ENCODE peak calls at places on chromosomes 5 and 9, in four cellular contexts. B, C, J and Q are unnamed samples. For H3K27me3 and H3K4me1, the result is how much of the 10 kb centered on the place peaks cover.

GRCh38 chr9:79974806-79975422 is 403.1 kb downstream of the TLE4 start:
- DNase-seq in B (peak), J (peak), C (no peak), Q (no peak)

GRCh38 chr5:138330813-138331448 is 673 bp downstream of the CDC25C start:
- DNase-seq in C (no peak), J (peak), B (no peak), Q (no peak)

GRCh38 chr9:134895849-134896833 is 15.5 kb downstream of the FCN2 start:
- DNase-seq in C (peak), B (no peak), J (no peak), Q (peak)

GRCh38 chr5:90193185-90193822 is 216.3 kb downstream of the CETN3 start:
- DNase-seq in J (no peak), C (no peak), B (no peak), Q (no peak)

GRCh38 chr5:55724276-55724675 is 12.2 kb upstream of the SLC38A9 start:
- DNase-seq in C (no peak), B (no peak), J (no peak), Q (no peak)

GRCh38 chr9:27125030-27125429 is 16.0 kb downstream of the TEK start:
- DNase-seq in B (no peak), J (no peak), C (no peak), Q (peak)

GRCh38 chr5:79448336-79448735 is 65.6 kb downstream of the HOMER1 start:
- DNase-seq in J (no peak), C (no peak), B (no peak), Q (no peak)

GRCh38 chr9:76793784-76794431 is 29.7 kb downstream of the PCA3 start:
- DNase-seq in C (no peak), J (no peak), B (peak), Q (no peak)

GRCh38 chr5:164053123-164053522 is 547.7 kb downstream of the MAT2B start:
- DNase-seq in J (no peak), C (no peak), B (no peak), Q (no peak)

GRCh38 chr9:104074876-104075275 is 19.2 kb upstream of the SMC2 start:
- DNase-seq in C (no peak), J (no peak), B (no peak), Q (no peak)

GRCh38 chr9:129063061-129063460 is 17.9 kb upstream of the DOLPP1 start:
- DNase-seq in B (no peak), J (no peak), C (no peak), Q (no peak)

GRCh38 chr9:127437497-127438264 is 13.5 kb downstream of the ZNF79 start:
- DNase-seq in B (no peak), J (peak), C (no peak), Q (no peak)

GRCh38 chr9:34958411-34958982 is 412 bp downstream of the PHF24 start:
- DNase-seq in C (no peak), J (no peak), B (no peak), Q (no peak)

GRCh38 chr9:34957492-34958410 is at the start of gene PHF24:
- DNase-seq in J (peak), C (no peak), B (peak), Q (no peak)

GRCh38 chr9:34961574-34962480 is 3.7 kb downstream of the PHF24 start:
- DNase-seq in J (peak), B (no peak), C (no peak), Q (no peak)

GRCh38 chr9:34954225-34954624 is 3.9 kb upstream of the PHF24 start:
- DNase-seq in B (no peak), C (no peak), J (no peak), Q (no peak)

DNA sequence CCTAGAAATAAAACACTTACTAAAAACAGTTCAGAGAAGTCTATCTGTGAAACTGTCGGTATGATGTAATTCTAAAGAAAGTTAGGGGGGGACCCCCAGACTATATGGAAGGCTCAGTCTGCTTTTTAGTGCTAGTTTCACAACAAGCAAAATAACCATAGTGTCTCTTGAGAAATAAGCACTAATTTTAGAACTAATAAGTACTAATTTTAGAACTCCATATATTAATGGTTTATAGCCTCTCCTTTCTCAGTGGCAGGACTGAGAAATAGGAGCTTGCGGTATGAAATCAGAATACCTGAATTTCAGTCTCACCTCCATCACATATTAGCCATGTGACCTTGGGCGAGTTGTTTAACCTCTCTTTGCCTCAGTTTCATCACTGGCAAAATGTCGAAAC is 1.4 kb upstream of the PHF24 start:
- DNase-seq in B (no peak), J (no peak), C (no peak), Q (no peak)
- H3K27me3 ChIP-seq in B (under half), J (half or more), C (under half), Q (under half)

GRCh38 chr5:172844577-172844838 is 10.5 kb downstream of the ERGIC1 start:
- DNase-seq in B (no peak), C (no peak), J (no peak), Q (no peak)

GRCh38 chr5:172848419-172848818 is 14.4 kb downstream of the ERGIC1 start:
- DNase-seq in J (no peak), C (no peak), B (no peak), Q (no peak)

GRCh38 chr5:172846249-172846648 is 12.2 kb downstream of the ERGIC1 start:
- DNase-seq in B (no peak), C (no peak), J (no peak), Q (no peak)

GRCh38 chr5:172845190-172845975 is 11.3 kb downstream of the ERGIC1 start:
- DNase-seq in C (no peak), J (no peak), B (no peak), Q (no peak)

GRCh38 chr5:172846677-172847076 is 12.6 kb downstream of the ERGIC1 start:
- DNase-seq in C (no peak), J (no peak), B (no peak), Q (no peak)
- H3K4me1 ChIP-seq in C (under half), J (under half), B (half or more), Q (under half)

GRCh38 chr9:19136129-19136528 is 8.8 kb upstream of the PLIN2 start:
- DNase-seq in B (no peak), C (no peak), J (peak), Q (no peak)

GRCh38 chr9:19133549-19134345 is 6.5 kb upstream of the PLIN2 start:
- DNase-seq in C (no peak), B (no peak), J (no peak), Q (no peak)

GRCh38 chr9:19127881-19128719 is 808 bp upstream of the PLIN2 start:
- DNase-seq in B (peak), C (no peak), J (peak), Q (peak)

GRCh38 chr9:19130436-19130835 is 3.1 kb upstream of the PLIN2 start:
- DNase-seq in J (peak), B (no peak), C (no peak), Q (no peak)
- H3K27me3 ChIP-seq in J (half or more), B (under half), C (under half), Q (under half)

GRCh38 chr5:143398451-143399237 is 4.8 kb downstream of the NR3C1 start:
- DNase-seq in B (no peak), C (no peak), J (no peak), Q (no peak)

GRCh38 chr5:143398053-143398355 is 5.5 kb downstream of the NR3C1 start:
- DNase-seq in J (no peak), B (no peak), C (no peak), Q (no peak)

GRCh38 chr5:143395638-143396352 is 7.7 kb downstream of the NR3C1 start:
- DNase-seq in B (no peak), J (no peak), C (no peak), Q (no peak)

GRCh38 chr5:143396353-143396940 is 7.0 kb downstream of the NR3C1 start:
- DNase-seq in C (no peak), J (no peak), B (no peak), Q (no peak)

DNA sequence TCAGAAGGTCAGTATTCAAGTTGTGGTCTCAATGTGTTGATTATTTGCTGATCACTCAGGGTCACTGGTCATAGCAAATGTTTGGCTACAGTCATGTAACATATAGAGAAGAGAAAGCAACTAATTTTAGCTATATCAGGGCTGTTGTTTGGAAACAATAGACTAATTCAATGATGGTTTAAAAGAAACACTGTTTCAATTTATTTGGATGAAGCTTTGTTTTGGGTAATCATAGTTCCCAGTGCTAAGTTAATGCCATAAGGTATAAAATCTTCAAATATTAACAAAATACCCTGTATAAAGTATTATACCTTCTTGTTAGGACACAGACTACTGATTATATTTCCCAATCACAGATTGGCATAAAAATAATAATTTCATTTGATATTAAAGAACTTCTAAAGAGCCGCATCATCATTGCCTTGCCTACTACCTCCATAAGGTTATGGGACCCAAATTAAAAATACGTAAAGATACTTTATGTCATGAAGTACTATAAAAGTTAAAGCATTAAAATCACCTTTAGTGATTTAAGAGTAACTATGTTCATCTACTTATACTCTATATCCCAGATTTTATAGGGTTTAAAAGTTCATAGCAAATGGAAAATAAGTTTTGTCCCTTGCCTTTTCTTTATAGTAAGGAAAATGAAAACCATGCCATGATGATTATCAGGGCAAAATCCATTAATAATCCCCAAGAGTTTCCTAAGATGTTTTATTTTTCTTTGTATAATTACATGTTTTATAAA is 6.0 kb downstream of the NR3C1 start:
- DNase-seq in J (no peak), C (no peak), B (no peak), Q (no peak)
- H3K4me1 ChIP-seq in J (half or more), C (under half), B (under half), Q (under half)

GRCh38 chr9:121455527-121456239 is 44.0 kb downstream of the GGTA1 start:
- DNase-seq in C (no peak), J (no peak), B (no peak), Q (no peak)
- H3K27me3 ChIP-seq in C (under half), J (under half), B (under half), Q (under half)

DNA sequence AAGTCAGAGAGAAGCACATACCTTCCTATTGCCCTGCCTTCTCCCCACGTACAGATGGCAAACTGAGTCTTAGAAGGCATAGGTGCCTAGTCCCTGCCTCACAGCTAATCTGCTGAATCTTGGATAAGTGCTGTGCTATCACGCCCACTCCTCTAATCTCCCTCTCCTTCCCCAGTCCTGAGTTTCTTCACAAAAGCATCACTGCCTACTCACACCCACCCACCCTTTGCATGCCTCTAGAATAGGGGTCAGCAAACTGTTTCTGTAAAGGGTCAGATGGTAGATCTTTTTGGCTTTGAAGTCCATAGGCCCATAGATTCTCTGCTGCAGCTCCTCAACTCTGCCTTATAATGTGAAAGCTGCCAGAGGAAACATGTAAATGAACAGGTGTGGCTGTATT is 23.2 kb upstream of the JADE2 start:
- DNase-seq in C (no peak), B (no peak), J (no peak), Q (no peak)
- H3K4me1 ChIP-seq in C (under half), B (under half), J (under half), Q (under half)